ENCODE peak calls at places on chromosomes 13 and 19, in six cellular contexts. Q is lung microvascular endothelial cell, H is DMS 273 treated with DMSO at 0.1 percent for 48 hours, Z is stomach, V is head of caudate nucleus, K is AG04450. W is an unnamed sample.

GRCh38 chr19:13269348-13269747 is 119.1 kb downstream of the IER2 start:
- DNase-seq in Q (no peak), H (no peak), Z (no peak), V (no peak), K (no peak), W (no peak)

GRCh38 chr19:8612807-8613171 is 2.3 kb upstream of the ADAMTS10 start:
- DNase-seq in Q (no peak), H (no peak), Z (no peak), V (no peak), K (no peak), W (no peak)

GRCh38 chr19:13764821-13765394 is 586 bp downstream of the MRI1 start:
- DNase-seq in Q (peak; percentile 44), H (no peak), Z (peak; percentile 43), V (no peak), K (no peak), W (peak; percentile 31)

GRCh38 chr13:32737679-32738078 is 151.4 kb downstream of the PDS5B start:
- DNase-seq in Q (no peak), H (no peak), Z (no peak), V (no peak), K (no peak), W (no peak)

GRCh38 chr19:2327773-2328400 is 499 bp downstream of the LSM7 start:
- DNase-seq in Q (peak; percentile 86), H (peak; percentile 48), Z (peak; percentile 52), V (no peak), K (peak; percentile 29), W (peak; percentile 67)

GRCh38 chr13:49499889-49500660 is 4.3 kb downstream of the PHF11 start:
- DNase-seq in Q (no peak), H (no peak), Z (no peak), V (no peak), K (peak; percentile 71), W (no peak)

GRCh38 chr13:49836516-49836915 is 44.0 kb upstream of the KPNA3 start:
- DNase-seq in Q (no peak), H (no peak), Z (no peak), V (no peak), K (no peak), W (no peak)

GRCh38 chr13:114318624-114319023 is 4.3 kb downstream of the CHAMP1 start:
- DNase-seq in Q (no peak), H (no peak), Z (no peak), V (no peak), K (no peak), W (no peak)

GRCh38 chr13:99063952-99064351 is 86.1 kb upstream of the DOCK9 start:
- DNase-seq in Q (peak; percentile 35), H (no peak), Z (no peak), V (no peak), K (no peak), W (no peak)

GRCh38 chr19:36245210-36246005 is 30.5 kb downstream of the ZNF146 start:
- DNase-seq in Q (no peak), H (peak; percentile 33), Z (no peak), V (peak; percentile 47), K (no peak), W (no peak)

GRCh38 chr19:29967623-29968022 is 25.6 kb downstream of the URI1 start:
- DNase-seq in Q (peak; percentile 10), H (no peak), Z (no peak), V (no peak), K (no peak), W (no peak)

GRCh38 chr13:44132710-44133109 is 240.9 kb upstream of the SERP2 start:
- DNase-seq in Q (peak; percentile 60), H (no peak), Z (peak; percentile 64), V (peak; percentile 32), K (no peak), W (no peak)